ENCODE peak calls at places on chromosomes 3 and 15, in four cellular contexts. D is H9, A is H1, B is mesendoderm. S is an unnamed sample.

GRCh38 chr3:72137865-72138861 is 353.2 kb upstream of the PROK2 start:
- DNase-seq in D (no peak), A (no peak), B (no peak), S (no peak)

GRCh38 chr3:19644405-19644804 is 289.6 kb downstream of the EFHB start:
- DNase-seq in D (no peak), A (no peak), B (no peak), S (no peak)

GRCh38 chr15:92101706-92102434 is 248.4 kb downstream of the SLCO3A1 start:
- DNase-seq in D (no peak), A (no peak), B (no peak), S (no peak)

GRCh38 chr3:180278583-180279188 is 241.9 kb upstream of the PEX5L start:
- DNase-seq in D (no peak), A (no peak), B (no peak), S (no peak)

GRCh38 chr15:91311986-91312385 is 211.9 kb downstream of the SV2B start:
- DNase-seq in D (no peak), A (no peak), B (no peak), S (no peak)

GRCh38 chr3:46913644-46914043 is 36.1 kb downstream of the PTH1R start:
- DNase-seq in D (no peak), A (no peak), B (no peak), S (peak)

GRCh38 chr3:150292891-150293290 is 115.2 kb upstream of the TSC22D2 start:
- DNase-seq in D (no peak), A (no peak), B (no peak), S (peak)

GRCh38 chr15:52093167-52093538 is 19.4 kb downstream of the BCL2L10 start:
- DNase-seq in D (no peak), A (no peak), B (no peak), S (no peak)

GRCh38 chr15:38688096-38688495 is 123.5 kb upstream of the RASGRP1 start:
- DNase-seq in D (no peak), A (no peak), B (no peak), S (peak)

GRCh38 chr15:56734013-56734625 is 810 bp upstream of the ZNF280D start:
- DNase-seq in D (no peak), A (no peak), B (peak), S (no peak)

GRCh38 chr3:146277953-146278631 is 27.2 kb upstream of the PLSCR4 start:
- DNase-seq in D (no peak), A (no peak), B (no peak), S (peak)

GRCh38 chr15:72991026-72991425 is 61.2 kb upstream of the NEO1 start:
- DNase-seq in D (no peak), A (no peak), B (no peak), S (peak)

GRCh38 chr15:71802770-71803169 is 7.6 kb upstream of the NR2E3 start:
- DNase-seq in D (peak), A (no peak), B (peak), S (no peak)

GRCh38 chr15:91801836-91802534 is 51.5 kb upstream of the SLCO3A1 start:
- DNase-seq in D (no peak), A (no peak), B (no peak), S (no peak)

GRCh38 chr3:134836921-134837320 is 41.9 kb downstream of the EPHB1 start:
- DNase-seq in D (no peak), A (no peak), B (no peak), S (no peak)

GRCh38 chr3:197963019-197963637 is 3.1 kb downstream of the LMLN start:
- DNase-seq in D (no peak), A (no peak), B (no peak), S (no peak)

GRCh38 chr15:61916104-61916503 is 144.1 kb downstream of the VPS13C start:
- DNase-seq in D (no peak), A (no peak), B (no peak), S (peak)

GRCh38 chr3:143267984-143268383 is 148.4 kb downstream of the CHST2 start:
- DNase-seq in D (no peak), A (no peak), B (no peak), S (no peak)

GRCh38 chr3:36648241-36649034 is 115.9 kb downstream of the DCLK3 start:
- DNase-seq in D (no peak), A (no peak), B (no peak), S (peak)

GRCh38 chr3:186965141-186965879 is 35.0 kb downstream of the ST6GAL1 start:
- DNase-seq in D (peak), A (no peak), B (peak), S (peak)

GRCh38 chr3:112084980-112085697 is 1.1 kb upstream of the C3orf52 start:
- DNase-seq in D (no peak), A (no peak), B (peak), S (no peak)

GRCh38 chr3:128482857-128483656 is 9.9 kb downstream of the GATA2 start:
- DNase-seq in D (peak), A (no peak), B (peak), S (peak)

GRCh38 chr3:8303466-8303865 is 198.2 kb upstream of the LMCD1 start:
- DNase-seq in D (no peak), A (no peak), B (no peak), S (peak)

GRCh38 chr3:157089455-157090221 is 70.3 kb downstream of the CCNL1 start:
- DNase-seq in D (no peak), A (no peak), B (peak), S (peak)

GRCh38 chr3:39101022-39101689 is 6.3 kb downstream of the GORASP1 start:
- DNase-seq in D (peak), A (no peak), B (peak), S (peak)

GRCh38 chr3:30353711-30354467 is 252.5 kb upstream of the TGFBR2 start:
- DNase-seq in D (no peak), A (no peak), B (no peak), S (no peak)

GRCh38 chr3:53566450-53567145 is 72.2 kb downstream of the CACNA1D start:
- DNase-seq in D (no peak), A (no peak), B (peak), S (no peak)

GRCh38 chr3:49539659-49540560 is 14.4 kb upstream of the BSN start:
- DNase-seq in D (peak), A (peak), B (peak), S (peak)

GRCh38 chr15:59918994-59919951 is 84.8 kb upstream of the FOXB1 start:
- DNase-seq in D (no peak), A (no peak), B (no peak), S (peak)

GRCh38 chr3:55484191-55484644 is 2.9 kb downstream of the WNT5A start:
- DNase-seq in D (peak), A (no peak), B (peak), S (no peak)

GRCh38 chr15:91113036-91113435 is 13.0 kb downstream of the SV2B start:
- DNase-seq in D (peak), A (no peak), B (peak), S (no peak)

GRCh38 chr3:161014997-161015749 is 90.0 kb downstream of the B3GALNT1 start:
- DNase-seq in D (no peak), A (no peak), B (peak), S (no peak)

GRCh38 chr15:85351965-85352364 is 28.4 kb upstream of the AKAP13 start:
- DNase-seq in D (no peak), A (no peak), B (no peak), S (no peak)

GRCh38 chr3:180011927-180012326 is 24.8 kb downstream of the PEX5L start:
- DNase-seq in D (no peak), A (no peak), B (no peak), S (no peak)

GRCh38 chr3:14819671-14820070 is 909 bp downstream of the FGD5 start:
- DNase-seq in D (no peak), A (no peak), B (no peak), S (no peak)

GRCh38 chr3:79761441-79761840 is 6.4 kb downstream of the ROBO1 start:
- DNase-seq in D (no peak), A (no peak), B (no peak), S (no peak)
- H2BK15ac ChIP-seq in D (no peak), A (no peak), B (no peak), S (no peak)

GRCh38 chr3:73210759-73211158 is 149.3 kb downstream of the EBLN2 start:
- DNase-seq in D (no peak), A (no peak), B (no peak), S (no peak)
- H2BK5ac ChIP-seq in D (no peak), A (no peak), B (no peak), S (no peak)

DNA sequence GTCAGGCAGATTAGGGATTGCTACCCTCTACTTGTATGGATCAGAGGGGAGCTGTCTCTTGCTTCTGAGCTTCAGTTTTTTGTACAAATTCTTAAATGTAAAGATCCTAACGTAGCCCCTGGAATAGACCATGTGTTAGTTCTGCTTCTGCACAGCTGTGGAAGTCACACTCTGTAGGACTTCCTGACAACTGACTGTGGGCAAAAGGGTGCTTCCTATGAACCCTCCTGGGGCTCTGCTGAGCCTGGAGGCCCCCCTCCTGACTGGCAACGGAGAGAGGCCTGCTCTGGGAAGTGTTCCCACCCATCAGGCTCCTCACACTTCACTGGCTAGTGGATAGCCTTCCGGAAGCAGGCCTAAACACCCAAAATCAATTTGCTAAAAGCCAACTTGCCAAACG is 131.0 kb downstream of the RPLP1 start:
- DNase-seq in D (no peak), A (no peak), B (no peak), S (no peak)
- H4K5ac ChIP-seq in D (no peak), A (no peak), B (no peak), S (no peak)

GRCh38 chr3:64685331-64685799 is 2.4 kb downstream of the ADAMTS9 start:
- DNase-seq in D (no peak), A (no peak), B (no peak), S (peak)

GRCh38 chr3:64684715-64685261 is 3.0 kb downstream of the ADAMTS9 start:
- DNase-seq in D (peak), A (no peak), B (peak), S (peak)

GRCh38 chr3:64686446-64686908 is 1.3 kb downstream of the ADAMTS9 start:
- DNase-seq in D (no peak), A (no peak), B (peak), S (peak)

GRCh38 chr3:64687381-64687780 is 419 bp downstream of the ADAMTS9 start:
- DNase-seq in D (no peak), A (no peak), B (no peak), S (no peak)

GRCh38 chr3:64685800-64686445 is 1.9 kb downstream of the ADAMTS9 start:
- DNase-seq in D (peak), A (no peak), B (peak), S (peak)
- H2BK15ac ChIP-seq in D (no peak), A (no peak), B (no peak), S (peak)

GRCh38 chr15:89664441-89664840 is 9.2 kb upstream of the KIF7 start:
- DNase-seq in D (no peak), A (no peak), B (no peak), S (no peak)
- H2BK5ac ChIP-seq in D (no peak), A (no peak), B (no peak), S (no peak)